ENCODE peak calls at places on chromosome 19, in nine cellular contexts. E is psoas muscle; O is GM23338; Y is right lobe of liver; H is IMR-90; F is neural progenitor cell; P is CD4-positive, CD25-positive, alpha-beta regulatory T cell; X is endodermal cell; D is small intestine. K is an unnamed sample. For H3K4me1, the result is how much of the 10 kb centered on the place peaks cover.

GRCh38 chr19:17686592-17687042 is 1.5 kb downstream of the UNC13A start:
- DNase-seq in F (peak), H (no peak), Y (no peak), O (peak), D (no peak), P (no peak), E (peak), X (peak), K (no peak)

GRCh38 chr19:10450853-10451609 is 30.7 kb downstream of the PDE4A start:
- DNase-seq in H (no peak), P (no peak), Y (no peak), O (peak), E (no peak), D (peak), X (peak), F (peak), K (no peak)

GRCh38 chr19:46461537-46461936 is 9.8 kb downstream of the PNMA8A start:
- DNase-seq in F (no peak), H (no peak), P (no peak), Y (no peak), X (no peak), D (no peak), E (no peak), O (no peak), K (no peak)

GRCh38 chr19:58328999-58329398 is 2.2 kb downstream of the ZSCAN22 start:
- DNase-seq in E (no peak), X (peak), Y (no peak), D (no peak), O (peak), H (no peak), F (peak), P (no peak), K (no peak)

GRCh38 chr19:18743281-18743825 is 47.8 kb downstream of the COMP start:
- DNase-seq in O (no peak), P (no peak), F (peak), D (peak), E (no peak), H (peak), X (peak), Y (no peak), K (no peak)

GRCh38 chr19:45358213-45358792 is 12.1 kb downstream of the ERCC2 start:
- DNase-seq in F (no peak), H (no peak), D (no peak), P (no peak), E (no peak), X (no peak), O (no peak), Y (no peak), K (no peak)

GRCh38 chr19:35141627-35142401 is 1.2 kb upstream of the FXYD7 start:
- DNase-seq in E (no peak), P (no peak), Y (no peak), X (peak), F (peak), H (no peak), O (no peak), D (no peak), K (no peak)

GRCh38 chr19:741506-742131 is 9.3 kb upstream of the MISP start:
- DNase-seq in P (no peak), D (no peak), Y (no peak), X (peak), E (no peak), F (peak), O (peak), H (no peak), K (no peak)

GRCh38 chr19:19488041-19488874 is 27.1 kb downstream of the TSSK6 start:
- DNase-seq in X (peak), F (peak), O (peak), H (no peak), D (peak), P (no peak), E (no peak), Y (peak), K (no peak)

GRCh38 chr19:30602661-30603322 is 230.6 kb downstream of the ZNF536 start:
- DNase-seq in D (no peak), E (no peak), Y (no peak), F (no peak), X (no peak), P (no peak), O (no peak), H (no peak), K (no peak)

DNA sequence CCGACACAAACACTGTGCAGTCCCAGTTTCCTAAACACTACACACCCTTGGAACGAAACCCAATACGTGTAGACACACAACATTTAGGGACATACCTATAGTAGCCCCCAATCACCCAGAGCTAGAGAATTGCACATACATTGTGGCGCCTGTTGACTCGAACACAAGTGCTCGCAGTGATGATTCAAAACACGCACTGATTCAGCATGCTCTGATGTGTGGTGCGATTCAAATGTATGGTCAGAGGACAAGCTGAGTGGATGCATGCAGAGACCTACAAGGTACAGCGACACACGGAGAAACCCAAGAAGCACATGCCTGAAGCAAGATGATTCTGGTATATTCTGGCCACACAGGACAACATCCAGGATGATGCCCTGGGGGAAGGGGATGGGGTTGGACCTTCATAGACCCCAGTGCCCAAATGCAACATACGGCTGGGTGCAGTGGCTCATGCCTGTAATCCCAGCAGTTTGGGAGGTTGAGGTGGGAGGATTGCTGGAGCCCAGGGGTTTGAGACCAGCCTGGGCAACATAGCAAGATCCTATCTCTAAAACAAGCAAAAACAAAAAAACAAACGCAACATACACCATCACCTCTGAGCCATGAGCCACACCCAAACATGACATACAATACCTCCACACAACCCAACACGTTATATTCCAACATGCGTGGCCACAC is 997 bp upstream of the KCNN4 start:
- DNase-seq in O (no peak), F (no peak), H (no peak), X (no peak), Y (no peak), P (no peak), D (no peak), E (no peak), K (no peak)
- H3K4me1 ChIP-seq in O (under half), F (under half), H (under half), X (under half), Y (under half), P (half or more), D (under half), E (under half), K (half or more)

GRCh38 chr19:54383330-54383729 is 18.6 kb upstream of the LAIR1 start:
- DNase-seq in F (no peak), O (no peak), X (no peak), D (no peak), P (no peak), E (no peak), H (no peak), Y (no peak), K (no peak)
- H3K4me1 ChIP-seq in F (under half), O (under half), X (under half), D (under half), P (under half), E (under half), H (under half), Y (under half), K (under half)

GRCh38 chr19:6212403-6213265 is 67.1 kb downstream of the MLLT1 start:
- DNase-seq in P (no peak), D (no peak), E (peak), F (no peak), X (no peak), Y (no peak), H (no peak), O (no peak), K (no peak)
- H3K4me1 ChIP-seq in P (under half), D (under half), E (under half), F (under half), X (under half), Y (under half), H (under half), O (under half), K (under half)

GRCh38 chr19:36198116-36198515 is 16.3 kb downstream of the ZNF565 start:
- DNase-seq in H (no peak), E (no peak), O (no peak), X (no peak), Y (no peak), P (no peak), F (no peak), D (no peak), K (no peak)

GRCh38 chr19:36203293-36203692 is 11.2 kb downstream of the ZNF565 start:
- DNase-seq in H (no peak), O (no peak), D (no peak), P (no peak), Y (no peak), F (no peak), X (no peak), E (no peak), K (no peak)

GRCh38 chr19:36196249-36196648 is 18.2 kb downstream of the ZNF565 start:
- DNase-seq in H (no peak), O (no peak), P (no peak), F (no peak), E (no peak), D (no peak), Y (no peak), X (no peak), K (no peak)

GRCh38 chr19:36201684-36202083 is 12.8 kb downstream of the ZNF565 start:
- DNase-seq in Y (no peak), F (no peak), D (no peak), E (no peak), P (no peak), X (no peak), H (no peak), O (no peak), K (no peak)
- H3K4me1 ChIP-seq in Y (under half), F (under half), D (under half), E (under half), P (under half), X (under half), H (under half), O (under half), K (under half)

K was measured in CD4-positive, alpha-beta memory T cell.